ENCODE peak calls at places on chromosomes 2 and 18, in five cellular contexts. One of them, this sample, is unnamed. For H3K27me3, the result is how much of the 10 kb centered on the place peaks cover.

GRCh38 chr2:240596491-240596931 is 10.0 kb downstream of the CAPN10 start:
- DNase-seq in sigmoid colon: peak
- DNase-seq in spleen: no peak
- DNase-seq in transverse colon: peak
- DNase-seq in breast epithelium: no peak
- DNase-seq in this sample: peak

GRCh38 chr2:177405029-177405692 is 12.6 kb downstream of the AGPS start:
- DNase-seq in sigmoid colon: no peak
- DNase-seq in spleen: no peak
- DNase-seq in transverse colon: no peak
- DNase-seq in breast epithelium: no peak
- DNase-seq in this sample: no peak

GRCh38 chr2:105344704-105345345 is 7.5 kb downstream of the C2orf49 start:
- DNase-seq in sigmoid colon: no peak
- DNase-seq in spleen: no peak
- DNase-seq in transverse colon: no peak
- DNase-seq in breast epithelium: no peak
- DNase-seq in this sample: no peak

GRCh38 chr2:220785181-220785580 is 786.9 kb downstream of the EPHA4 start:
- DNase-seq in sigmoid colon: no peak
- DNase-seq in spleen: no peak
- DNase-seq in transverse colon: no peak
- DNase-seq in breast epithelium: no peak
- DNase-seq in this sample: no peak

GRCh38 chr18:13611616-13612110 is 114.7 kb downstream of the FAM210A start:
- DNase-seq in sigmoid colon: peak
- DNase-seq in spleen: peak
- DNase-seq in transverse colon: no peak
- DNase-seq in breast epithelium: no peak
- DNase-seq in this sample: peak

GRCh38 chr2:119028327-119029174 is 86.6 kb downstream of the MARCO start:
- DNase-seq in sigmoid colon: no peak
- DNase-seq in spleen: no peak
- DNase-seq in transverse colon: peak
- DNase-seq in breast epithelium: no peak
- DNase-seq in this sample: peak

GRCh38 chr2:241232736-241233575 is 44.5 kb downstream of the ANO7 start:
- DNase-seq in sigmoid colon: no peak
- DNase-seq in spleen: peak
- DNase-seq in transverse colon: no peak
- DNase-seq in breast epithelium: no peak
- DNase-seq in this sample: no peak

GRCh38 chr18:36692331-36692730 is 136.5 kb downstream of the TPGS2 start:
- DNase-seq in sigmoid colon: no peak
- DNase-seq in spleen: no peak
- DNase-seq in transverse colon: no peak
- DNase-seq in breast epithelium: no peak
- DNase-seq in this sample: no peak

GRCh38 chr2:182767578-182767977 is 51.5 kb downstream of the DNAJC10 start:
- DNase-seq in sigmoid colon: no peak
- DNase-seq in spleen: no peak
- DNase-seq in transverse colon: no peak
- DNase-seq in breast epithelium: no peak
- DNase-seq in this sample: no peak

GRCh38 chr18:63559567-63560491 is 17.7 kb downstream of the SERPINB12 start:
- DNase-seq in sigmoid colon: no peak
- DNase-seq in spleen: no peak
- DNase-seq in transverse colon: no peak
- DNase-seq in breast epithelium: no peak
- DNase-seq in this sample: no peak

GRCh38 chr2:47558116-47559078 is 155.4 kb downstream of the MSH2 start:
- DNase-seq in sigmoid colon: peak
- DNase-seq in spleen: no peak
- DNase-seq in transverse colon: no peak
- DNase-seq in breast epithelium: no peak
- DNase-seq in this sample: no peak

GRCh38 chr2:215528555-215528954 is 92.7 kb upstream of the FN1 start:
- DNase-seq in sigmoid colon: no peak
- DNase-seq in spleen: no peak
- DNase-seq in transverse colon: no peak
- DNase-seq in breast epithelium: no peak
- DNase-seq in this sample: no peak

GRCh38 chr2:25378731-25379490 is 37.2 kb upstream of the DNMT3A start:
- DNase-seq in sigmoid colon: peak
- DNase-seq in spleen: peak
- DNase-seq in transverse colon: no peak
- DNase-seq in breast epithelium: no peak
- DNase-seq in this sample: no peak

GRCh38 chr2:66789741-66790140 is 354.8 kb downstream of the MEIS1 start:
- DNase-seq in sigmoid colon: peak
- DNase-seq in spleen: no peak
- DNase-seq in transverse colon: no peak
- DNase-seq in breast epithelium: no peak
- DNase-seq in this sample: no peak

GRCh38 chr2:66794571-66794970 is 359.6 kb downstream of the MEIS1 start:
- DNase-seq in sigmoid colon: no peak
- DNase-seq in spleen: no peak
- DNase-seq in transverse colon: no peak
- DNase-seq in breast epithelium: no peak
- DNase-seq in this sample: no peak

GRCh38 chr2:66794115-66794514 is 359.2 kb downstream of the MEIS1 start:
- DNase-seq in sigmoid colon: peak
- DNase-seq in spleen: no peak
- DNase-seq in transverse colon: no peak
- DNase-seq in breast epithelium: no peak
- DNase-seq in this sample: no peak

GRCh38 chr2:66790651-66791181 is 355.8 kb downstream of the MEIS1 start:
- DNase-seq in sigmoid colon: peak
- DNase-seq in spleen: no peak
- DNase-seq in transverse colon: no peak
- DNase-seq in breast epithelium: no peak
- DNase-seq in this sample: no peak
- TF ChIP-seq POLR2AphosphoS5 in sigmoid colon: peak
- TF ChIP-seq POLR2AphosphoS5 in spleen: peak
- TF ChIP-seq POLR2AphosphoS5 in transverse colon: no peak
- TF ChIP-seq POLR2AphosphoS5 in breast epithelium: no peak
- TF ChIP-seq POLR2AphosphoS5 in this sample: no peak

GRCh38 chr2:53958443-53958842 is 12.3 kb downstream of the PSME4 start:
- DNase-seq in sigmoid colon: no peak
- DNase-seq in spleen: no peak
- DNase-seq in transverse colon: no peak
- DNase-seq in breast epithelium: no peak
- DNase-seq in this sample: no peak
- H3K27me3 ChIP-seq in sigmoid colon: under half
- H3K27me3 ChIP-seq in spleen: under half
- H3K27me3 ChIP-seq in transverse colon: under half
- H3K27me3 ChIP-seq in breast epithelium: under half
- H3K27me3 ChIP-seq in this sample: under half

GRCh38 chr2:127526142-127526939 is at the start of gene IWS1:
- DNase-seq in sigmoid colon: peak
- DNase-seq in spleen: peak
- DNase-seq in transverse colon: peak
- DNase-seq in breast epithelium: peak
- DNase-seq in this sample: peak
- TF ChIP-seq POLR2AphosphoS5 in sigmoid colon: peak
- TF ChIP-seq POLR2AphosphoS5 in spleen: peak
- TF ChIP-seq POLR2AphosphoS5 in transverse colon: peak
- TF ChIP-seq POLR2AphosphoS5 in breast epithelium: peak
- TF ChIP-seq POLR2AphosphoS5 in this sample: peak

GRCh38 chr2:112630268-112630667 is 15.5 kb upstream of the SLC20A1 start:
- DNase-seq in sigmoid colon: peak
- DNase-seq in spleen: no peak
- DNase-seq in transverse colon: no peak
- DNase-seq in breast epithelium: peak
- DNase-seq in this sample: no peak
- H3K27me3 ChIP-seq in sigmoid colon: under half
- H3K27me3 ChIP-seq in spleen: under half
- H3K27me3 ChIP-seq in transverse colon: under half
- H3K27me3 ChIP-seq in breast epithelium: under half
- H3K27me3 ChIP-seq in this sample: under half

DNA sequence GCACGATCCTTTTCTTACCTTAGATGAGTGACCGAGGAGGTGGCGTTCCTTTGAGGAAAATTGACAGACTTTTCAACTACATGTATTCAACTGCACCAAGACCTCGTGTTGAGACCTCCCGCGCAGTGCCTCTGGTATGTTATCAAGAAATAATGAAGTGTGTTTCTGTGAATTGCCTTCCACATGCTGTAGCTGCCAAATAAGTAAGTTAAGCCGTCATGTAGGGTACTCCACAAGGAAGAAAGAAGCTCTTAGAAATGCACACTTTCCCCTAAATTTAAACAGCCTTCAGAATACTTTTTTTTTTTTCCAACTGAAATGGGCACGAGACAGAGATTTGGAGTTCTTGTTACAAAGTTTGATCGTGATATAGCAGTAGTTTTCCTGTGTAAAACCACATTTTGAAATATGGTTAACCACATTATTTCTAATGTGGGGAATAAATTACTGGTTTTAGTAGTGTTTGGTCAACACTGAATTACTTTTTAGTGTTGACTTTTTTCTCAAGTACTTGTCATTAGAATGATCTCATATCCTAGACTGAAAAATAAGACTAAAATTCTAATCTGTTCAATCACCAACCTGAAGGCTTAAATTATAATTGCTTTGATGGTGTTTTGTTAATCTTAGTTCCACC is 30.5 kb downstream of the PDK1 start:
- DNase-seq in sigmoid colon: no peak
- DNase-seq in spleen: no peak
- DNase-seq in transverse colon: no peak
- DNase-seq in breast epithelium: no peak
- DNase-seq in this sample: no peak
- TF ChIP-seq POLR2AphosphoS5 in sigmoid colon: no peak
- TF ChIP-seq POLR2AphosphoS5 in spleen: no peak
- TF ChIP-seq POLR2AphosphoS5 in transverse colon: no peak
- TF ChIP-seq POLR2AphosphoS5 in breast epithelium: no peak
- TF ChIP-seq POLR2AphosphoS5 in this sample: no peak

GRCh38 chr18:62516242-62516641 is 6.6 kb upstream of the ZCCHC2 start:
- DNase-seq in sigmoid colon: no peak
- DNase-seq in spleen: no peak
- DNase-seq in transverse colon: no peak
- DNase-seq in breast epithelium: no peak
- DNase-seq in this sample: no peak

GRCh38 chr18:62512532-62512931 is 10.3 kb upstream of the ZCCHC2 start:
- DNase-seq in sigmoid colon: no peak
- DNase-seq in spleen: no peak
- DNase-seq in transverse colon: no peak
- DNase-seq in breast epithelium: no peak
- DNase-seq in this sample: no peak

GRCh38 chr18:62512996-62513395 is 9.8 kb upstream of the ZCCHC2 start:
- DNase-seq in sigmoid colon: no peak
- DNase-seq in spleen: no peak
- DNase-seq in transverse colon: no peak
- DNase-seq in breast epithelium: no peak
- DNase-seq in this sample: no peak

GRCh38 chr18:62510744-62511143 is 12.1 kb upstream of the ZCCHC2 start:
- DNase-seq in sigmoid colon: no peak
- DNase-seq in spleen: no peak
- DNase-seq in transverse colon: no peak
- DNase-seq in breast epithelium: no peak
- DNase-seq in this sample: no peak

DNA sequence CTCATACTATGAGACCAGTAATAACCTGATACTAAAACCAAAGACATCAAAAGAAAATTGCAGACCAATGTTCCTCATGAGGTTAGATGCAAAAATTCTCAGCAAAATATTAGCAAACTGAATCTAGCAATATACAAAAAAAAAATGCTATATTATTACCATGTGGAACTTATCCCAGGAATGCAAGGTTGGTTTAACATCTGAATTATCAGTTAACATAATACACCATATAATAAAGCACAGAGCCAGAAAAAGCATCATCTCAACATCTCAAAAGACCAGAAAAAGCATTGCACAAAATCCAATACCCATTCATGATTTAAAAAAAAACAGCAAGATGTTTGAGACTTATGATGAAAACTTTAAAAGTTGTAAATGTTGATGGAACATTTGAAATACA is 8.3 kb upstream of the ZCCHC2 start:
- DNase-seq in sigmoid colon: no peak
- DNase-seq in spleen: no peak
- DNase-seq in transverse colon: no peak
- DNase-seq in breast epithelium: no peak
- DNase-seq in this sample: no peak
- H3K27me3 ChIP-seq in sigmoid colon: under half
- H3K27me3 ChIP-seq in spleen: under half
- H3K27me3 ChIP-seq in transverse colon: under half
- H3K27me3 ChIP-seq in breast epithelium: under half
- H3K27me3 ChIP-seq in this sample: under half

GRCh38 chr18:62196978-62197377 is 9.9 kb downstream of the RELCH start:
- DNase-seq in sigmoid colon: no peak
- DNase-seq in spleen: no peak
- DNase-seq in transverse colon: no peak
- DNase-seq in breast epithelium: no peak
- DNase-seq in this sample: no peak
- TF ChIP-seq POLR2AphosphoS5 in sigmoid colon: no peak
- TF ChIP-seq POLR2AphosphoS5 in spleen: no peak
- TF ChIP-seq POLR2AphosphoS5 in transverse colon: no peak
- TF ChIP-seq POLR2AphosphoS5 in breast epithelium: no peak
- TF ChIP-seq POLR2AphosphoS5 in this sample: no peak

GRCh38 chr2:96528680-96529375 is 7.7 kb upstream of the ARID5A start:
- DNase-seq in sigmoid colon: no peak
- DNase-seq in spleen: peak
- DNase-seq in transverse colon: no peak
- DNase-seq in breast epithelium: no peak
- DNase-seq in this sample: no peak
- H3K27me3 ChIP-seq in sigmoid colon: under half
- H3K27me3 ChIP-seq in spleen: under half
- H3K27me3 ChIP-seq in transverse colon: under half
- H3K27me3 ChIP-seq in breast epithelium: under half
- H3K27me3 ChIP-seq in this sample: under half

GRCh38 chr2:63890678-63891077 is 49.0 kb downstream of the UGP2 start:
- DNase-seq in sigmoid colon: no peak
- DNase-seq in spleen: no peak
- DNase-seq in transverse colon: no peak
- DNase-seq in breast epithelium: no peak
- DNase-seq in this sample: no peak

GRCh38 chr2:63893163-63893562 is 51.5 kb downstream of the UGP2 start:
- DNase-seq in sigmoid colon: no peak
- DNase-seq in spleen: no peak
- DNase-seq in transverse colon: no peak
- DNase-seq in breast epithelium: no peak
- DNase-seq in this sample: no peak

GRCh38 chr2:63888490-63889402 is 47.0 kb downstream of the UGP2 start:
- DNase-seq in sigmoid colon: no peak
- DNase-seq in spleen: no peak
- DNase-seq in transverse colon: peak
- DNase-seq in breast epithelium: peak
- DNase-seq in this sample: peak

GRCh38 chr2:63894167-63894566 is 52.5 kb downstream of the UGP2 start:
- DNase-seq in sigmoid colon: no peak
- DNase-seq in spleen: no peak
- DNase-seq in transverse colon: no peak
- DNase-seq in breast epithelium: no peak
- DNase-seq in this sample: no peak

GRCh38 chr2:63891488-63892030 is 49.9 kb downstream of the UGP2 start:
- DNase-seq in sigmoid colon: no peak
- DNase-seq in spleen: no peak
- DNase-seq in transverse colon: no peak
- DNase-seq in breast epithelium: no peak
- DNase-seq in this sample: no peak
- TF ChIP-seq POLR2AphosphoS5 in sigmoid colon: no peak
- TF ChIP-seq POLR2AphosphoS5 in spleen: no peak
- TF ChIP-seq POLR2AphosphoS5 in transverse colon: no peak
- TF ChIP-seq POLR2AphosphoS5 in breast epithelium: no peak
- TF ChIP-seq POLR2AphosphoS5 in this sample: no peak